ENCODE peak calls at places on chromosomes 11 and 22, in six cellular contexts. J, S, K, X, V and R are unnamed samples.
A peak's percentile ranks its signal among the peaks of the same experiment; 100 is the strongest.

GRCh38 chr11:11786771-11787170 is 55.0 kb upstream of the USP47 start:
- DNase-seq in K (no peak), J (no peak), X (no peak), V (no peak), S (no peak), R (no peak)

GRCh38 chr11:79400717-79401330 is 40.0 kb downstream of the TENM4 start:
- DNase-seq in J (no peak), X (no peak), S (no peak), V (peak; percentile 10), K (no peak), R (peak; percentile 70)

GRCh38 chr22:16609548-16610261 is 17.1 kb upstream of the CCT8L2 start:
- DNase-seq in V (peak; percentile 36), X (no peak), K (no peak), S (no peak), J (no peak), R (no peak)

GRCh38 chr22:49645791-49646550 is 181.7 kb downstream of the BRD1 start:
- DNase-seq in J (no peak), V (no peak), X (no peak), S (no peak), K (no peak), R (no peak)

GRCh38 chr22:38176170-38176741 is 5.4 kb downstream of the PLA2G6 start:
- DNase-seq in J (no peak), S (peak; percentile 40), K (peak; percentile 93), X (peak; percentile 84), V (no peak), R (peak; percentile 59)

GRCh38 chr11:32334822-32335221 is 100.5 kb downstream of the WT1 start:
- DNase-seq in X (no peak), K (no peak), J (peak; percentile 55), V (peak; percentile 20), S (no peak), R (no peak)

GRCh38 chr22:27491888-27492287 is 309.7 kb downstream of the MN1 start:
- DNase-seq in X (no peak), V (no peak), J (no peak), K (no peak), S (no peak), R (no peak)

GRCh38 chr22:44443641-44444235 is 54.3 kb downstream of the RTL6 start:
- DNase-seq in V (no peak), X (no peak), K (no peak), J (no peak), S (no peak), R (no peak)

GRCh38 chr11:23013509-23013908 is 153.2 kb upstream of the CCDC179 start:
- DNase-seq in J (no peak), X (no peak), K (no peak), S (no peak), V (no peak), R (no peak)

GRCh38 chr11:76947790-76948189 is 86.4 kb upstream of the B3GNT6 start:
- DNase-seq in V (no peak), J (no peak), X (no peak), S (no peak), K (no peak), R (no peak)

GRCh38 chr11:64755681-64756361 is 4.0 kb downstream of the PYGM start:
- DNase-seq in X (no peak), S (no peak), J (no peak), V (no peak), K (no peak), R (no peak)

GRCh38 chr11:104098132-104098531 is 61.7 kb downstream of the DDI1 start:
- DNase-seq in V (no peak), S (no peak), X (no peak), J (no peak), K (no peak), R (no peak)

GRCh38 chr22:45599836-45600577 is 71.6 kb upstream of the ATXN10 start:
- DNase-seq in K (no peak), J (no peak), V (no peak), X (no peak), S (no peak), R (no peak)

GRCh38 chr11:15897211-15897960 is 459.0 kb downstream of the SOX6 start:
- DNase-seq in S (no peak), X (no peak), K (no peak), J (no peak), V (no peak), R (no peak)

GRCh38 chr22:47045691-47046410 is 283.4 kb downstream of the TBC1D22A start:
- DNase-seq in V (no peak), S (no peak), X (peak; percentile 26), K (no peak), J (no peak), R (no peak)

GRCh38 chr11:127649071-127649470 is 648.5 kb upstream of the KIRREL3 start:
- DNase-seq in V (no peak), J (no peak), X (no peak), S (no peak), K (no peak), R (no peak)

GRCh38 chr11:45672593-45672992 is 7.2 kb upstream of the CHST1 start:
- DNase-seq in V (no peak), S (no peak), K (no peak), X (no peak), J (no peak), R (no peak)

GRCh38 chr11:45673441-45673840 is 8.0 kb upstream of the CHST1 start:
- DNase-seq in V (no peak), J (no peak), X (no peak), K (no peak), S (no peak), R (no peak)

GRCh38 chr11:45669956-45670355 is 4.5 kb upstream of the CHST1 start:
- DNase-seq in J (no peak), K (no peak), X (no peak), V (no peak), S (no peak), R (no peak)

GRCh38 chr11:45670386-45671135 is 5.1 kb upstream of the CHST1 start:
- DNase-seq in K (no peak), V (no peak), J (no peak), S (no peak), X (no peak), R (no peak)

DNA sequence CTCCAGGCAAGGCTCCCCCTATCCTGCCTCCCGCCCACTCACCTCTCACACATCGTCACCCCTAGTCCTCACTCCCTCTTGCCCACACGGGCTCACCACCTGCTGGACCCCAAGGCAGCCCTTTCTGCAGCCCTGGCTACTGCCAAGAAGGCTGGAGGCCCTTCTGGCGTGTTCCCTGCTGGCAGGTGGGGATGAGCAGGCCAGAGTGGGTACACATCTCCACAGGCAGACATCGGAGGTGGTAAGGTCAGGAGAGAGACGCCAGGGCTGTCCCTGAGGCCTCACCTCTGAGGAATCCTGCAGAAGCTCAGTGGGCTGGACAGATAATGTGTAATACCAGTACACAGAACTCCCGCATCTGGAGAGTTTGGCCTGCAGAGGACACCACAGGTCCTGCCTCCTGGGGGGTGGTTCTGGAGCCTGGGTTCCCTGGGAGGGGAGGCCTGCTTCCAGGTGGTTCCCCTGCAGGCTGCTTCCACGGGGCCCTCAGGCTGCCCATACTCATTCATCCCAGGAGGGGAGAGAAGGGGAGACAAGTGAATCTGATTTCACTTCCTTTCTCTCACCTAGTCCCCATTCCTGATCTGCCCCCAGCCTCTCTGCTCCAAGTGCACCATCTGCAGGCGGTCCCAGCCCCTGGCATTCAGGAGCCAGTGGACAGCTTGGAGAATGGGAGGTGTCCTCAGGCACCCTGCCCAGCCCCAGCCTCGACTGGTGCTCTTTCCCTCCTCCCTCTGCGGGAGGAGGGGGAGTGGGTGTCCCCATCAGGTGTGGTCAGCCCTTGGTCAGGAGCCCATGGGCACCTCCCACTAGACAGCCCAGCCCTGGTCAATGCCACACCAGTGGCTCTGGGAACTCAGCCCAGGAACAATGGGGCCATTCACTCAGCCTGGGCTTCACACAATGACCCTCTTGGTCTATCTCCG is 6.1 kb upstream of the CHST1 start:
- DNase-seq in J (no peak), S (no peak), K (no peak), X (no peak), V (no peak), R (no peak)
- TF ChIP-seq CTCF in J (no peak), S (no peak), K (no peak), X (no peak), V (peak; percentile 19), R (no peak)

GRCh38 chr11:71388637-71389235 is 59.5 kb downstream of the DHCR7 start:
- DNase-seq in S (no peak), K (no peak), V (no peak), J (no peak), X (no peak), R (no peak)
- H3K36me3 ChIP-seq in S (no peaks in the 10 kb centered on the region), K (no peaks in the 10 kb centered on the region), V (no peaks in the 10 kb centered on the region), J (no peaks in the 10 kb centered on the region), X (no peaks in the 10 kb centered on the region), R (no peaks in the 10 kb centered on the region)

GRCh38 chr22:39434721-39435120 is 22.1 kb upstream of the MGAT3 start:
- DNase-seq in X (no peak), J (no peak), K (no peak), S (no peak), V (no peak), R (no peak)

GRCh38 chr22:39435616-39436015 is 21.2 kb upstream of the MGAT3 start:
- DNase-seq in V (no peak), K (no peak), J (no peak), X (no peak), S (no peak), R (no peak)

GRCh38 chr22:39439170-39439569 is 17.6 kb upstream of the MGAT3 start:
- DNase-seq in J (no peak), V (no peak), S (no peak), K (no peak), X (no peak), R (no peak)

GRCh38 chr22:39434243-39434653 is 22.6 kb upstream of the MGAT3 start:
- DNase-seq in J (no peak), X (no peak), V (no peak), S (no peak), K (peak; percentile 69), R (no peak)

DNA sequence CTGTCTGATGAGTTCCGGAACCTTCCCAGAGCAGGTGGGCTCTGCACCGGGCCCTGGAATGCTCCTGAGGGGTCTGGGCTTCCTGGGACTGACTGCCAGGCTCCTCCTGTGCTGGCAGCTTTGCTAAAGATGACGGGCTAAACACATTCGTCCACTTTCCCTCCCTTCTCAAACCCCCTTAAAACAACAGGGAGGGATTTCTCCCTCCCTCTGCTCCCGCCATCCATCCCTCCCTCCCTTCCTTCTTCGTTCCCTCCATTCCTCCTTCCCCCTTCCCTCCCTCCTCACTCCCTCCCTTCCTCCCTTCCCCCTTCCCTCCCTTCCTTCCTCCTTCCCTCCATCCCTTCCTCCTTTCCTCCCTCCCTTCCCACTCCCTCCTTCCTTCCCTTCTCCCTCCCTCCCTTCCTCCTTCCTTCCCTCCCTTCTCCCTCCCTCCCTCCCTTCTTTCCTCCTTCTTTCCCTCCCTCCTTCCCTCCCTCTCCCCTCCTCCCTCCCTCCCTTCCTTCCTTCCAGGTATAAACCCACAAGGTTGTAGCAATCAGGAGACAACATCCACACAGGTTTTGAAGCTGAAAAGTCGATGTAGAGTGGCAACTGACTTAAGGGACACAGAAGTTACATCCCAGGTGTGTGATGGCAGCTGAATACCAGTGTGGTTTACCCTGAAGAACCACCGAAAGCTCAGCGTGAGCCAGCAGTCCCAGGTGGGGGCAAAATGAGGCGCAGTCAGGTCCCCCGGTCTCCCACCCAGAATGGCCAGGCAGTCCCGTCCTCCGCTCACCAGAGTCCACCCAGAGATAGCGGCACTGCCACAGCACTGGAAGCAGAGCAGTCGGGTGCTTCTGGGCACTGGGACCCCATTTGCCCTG is 18.7 kb upstream of the MGAT3 start:
- DNase-seq in X (no peak), V (no peak), K (no peak), S (no peak), J (no peak), R (no peak)
- H3K4me3 ChIP-seq in X (peak overlapping the region; percentile 24), V (no peak overlapping the region), K (no peak overlapping the region), S (peak overlapping the region; percentile 37), J (no peak overlapping the region), R (peak overlapping the region; percentile 56)

DNA sequence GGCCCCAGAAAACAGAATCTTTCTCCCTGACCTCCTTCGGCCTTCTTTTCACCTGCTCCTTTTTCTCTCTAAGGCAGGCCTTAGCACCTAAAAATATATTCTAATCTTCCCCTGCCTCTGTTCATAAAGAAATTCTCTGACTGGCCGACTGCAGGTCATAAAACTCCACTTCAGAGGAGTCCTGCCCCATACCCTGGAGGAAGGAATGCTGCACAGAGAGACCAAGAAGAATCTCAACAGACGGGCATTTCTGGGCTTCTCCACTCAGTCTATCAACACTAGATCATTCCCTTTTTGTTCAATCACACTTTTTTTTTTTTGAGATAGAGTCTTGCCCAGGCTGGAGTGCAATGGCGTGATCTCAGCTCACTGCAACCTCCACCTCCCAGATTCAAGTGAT is 19.7 kb upstream of the PGA3 start:
- DNase-seq in X (no peak), S (no peak), V (no peak), K (no peak), J (no peak), R (no peak)
- TF ChIP-seq CTCF in X (no peak), S (no peak), V (no peak), K (no peak), J (peak; percentile 34), R (no peak)